ENCODE peak calls at places on chromosomes 16 and 17, in four cellular contexts. N, T, W and E are unnamed samples.

GRCh38 chr16:54538241-54538640 is 251.7 kb upstream of the IRX3 start:
- DNase-seq in W (no peak), T (no peak), N (no peak), E (no peak)

GRCh38 chr17:29212681-29213121 is 32.5 kb upstream of the MYO18A start:
- DNase-seq in T (no peak), N (no peak), W (peak), E (no peak)

GRCh38 chr16:68219708-68220378 is 16.1 kb downstream of the ESRP2 start:
- DNase-seq in N (no peak), T (no peak), W (no peak), E (no peak)

GRCh38 chr17:27959382-27959709 is 66.2 kb upstream of the LYRM9 start:
- DNase-seq in T (no peak), N (no peak), W (no peak), E (no peak)

GRCh38 chr16:87850009-87851006 is 19.0 kb downstream of the SLC7A5 start:
- DNase-seq in W (peak), N (peak), T (peak), E (peak)

GRCh38 chr17:7427549-7427948 is 1.1 kb upstream of the SPEM3 start:
- DNase-seq in T (no peak), W (no peak), N (no peak), E (no peak)

GRCh38 chr16:28931801-28932225 is at the start of gene CD19:
- DNase-seq in W (no peak), T (no peak), N (no peak), E (no peak)

GRCh38 chr17:45338996-45339535 is 22.2 kb upstream of the MAP3K14 start:
- DNase-seq in N (no peak), T (no peak), W (no peak), E (no peak)

GRCh38 chr17:32484041-32484461 is 2.7 kb upstream of the CDK5R1 start:
- DNase-seq in N (no peak), W (no peak), T (no peak), E (no peak)

GRCh38 chr17:71032746-71033273 is 863.5 kb downstream of the KCNJ2 start:
- DNase-seq in W (no peak), N (no peak), T (no peak), E (no peak)

GRCh38 chr17:64180089-64180488 is 50.1 kb upstream of the ERN1 start:
- DNase-seq in W (no peak), T (no peak), N (no peak), E (no peak)

GRCh38 chr16:14303654-14304394 is 232.7 kb downstream of the MRTFB start:
- DNase-seq in W (peak), T (no peak), N (no peak), E (no peak)

GRCh38 chr16:51524555-51525373 is 373.7 kb upstream of the SALL1 start:
- DNase-seq in T (no peak), W (no peak), N (peak), E (peak)

GRCh38 chr17:49552070-49552751 is 23.5 kb upstream of the NXPH3 start:
- DNase-seq in T (no peak), W (peak), N (peak), E (no peak)

GRCh38 chr17:7712111-7712771 is 5.3 kb upstream of the DNAH2 start:
- DNase-seq in N (no peak), W (no peak), T (no peak), E (no peak)

GRCh38 chr16:50737420-50737959 is 4.4 kb upstream of the CYLD start:
- DNase-seq in N (no peak), T (no peak), W (no peak), E (no peak)

GRCh38 chr16:31063843-31064611 is 10.0 kb downstream of the ZNF668 start:
- DNase-seq in T (no peak), N (peak), W (no peak), E (no peak)

GRCh38 chr17:40499551-40500189 is 1.8 kb downstream of the TNS4 start:
- DNase-seq in W (peak), T (peak), N (peak), E (peak)

GRCh38 chr16:80981103-80981502 is 25.6 kb downstream of the CMC2 start:
- DNase-seq in T (no peak), W (no peak), N (no peak), E (no peak)

GRCh38 chr17:66715745-66716156 is 119.2 kb upstream of the CACNG5 start:
- DNase-seq in N (peak), T (no peak), W (peak), E (peak)

GRCh38 chr17:80468222-80468621 is 8.2 kb downstream of the NPTX1 start:
- DNase-seq in T (no peak), W (no peak), N (no peak), E (no peak)

GRCh38 chr17:67837965-67838364 is 12.7 kb downstream of the BPTF start:
- DNase-seq in W (no peak), N (no peak), T (no peak), E (no peak)

GRCh38 chr16:24999088-24999670 is 16.0 kb downstream of the ARHGAP17 start:
- DNase-seq in T (no peak), W (no peak), N (peak), E (no peak)

GRCh38 chr17:60565233-60565632 is 34.8 kb upstream of the PPM1D start:
- DNase-seq in T (no peak), W (no peak), N (no peak), E (no peak)

GRCh38 chr16:70715860-70716357 is 30.1 kb upstream of the MTSS2 start:
- DNase-seq in T (no peak), W (no peak), N (peak), E (peak)

GRCh38 chr16:88192601-88193000 is 190.2 kb upstream of the ZNF469 start:
- DNase-seq in W (no peak), N (no peak), T (no peak), E (no peak)

GRCh38 chr16:55506083-55506482 is 2.8 kb upstream of the LPCAT2 start:
- DNase-seq in N (no peak), T (no peak), W (no peak), E (no peak)

GRCh38 chr16:85863384-85863774 is 35.6 kb upstream of the IRF8 start:
- DNase-seq in N (peak), T (no peak), W (no peak), E (no peak)

DNA sequence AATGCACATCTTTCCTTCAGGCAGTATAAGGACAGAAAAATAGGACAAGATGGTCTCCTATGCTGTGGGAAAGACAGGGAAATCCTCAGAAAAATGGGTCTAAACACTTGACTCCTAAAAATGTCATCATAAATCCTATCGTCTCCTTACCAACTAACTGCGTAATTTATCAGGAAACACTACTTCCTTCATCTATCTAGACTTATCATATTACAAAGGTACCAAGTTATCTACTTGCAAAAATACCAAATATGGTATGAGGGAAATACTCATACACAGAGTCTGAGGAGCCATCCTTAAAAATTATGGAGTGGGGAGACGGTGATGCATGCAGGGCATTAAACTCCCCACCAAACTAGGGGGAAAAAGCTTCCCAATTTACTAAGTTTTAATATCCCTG is 44.1 kb downstream of the GRB2 start:
- DNase-seq in N (no peak), W (no peak), T (no peak), E (no peak)
- H3K4me3 ChIP-seq in N (no peak), W (no peak), T (no peak), E (no peak)

DNA sequence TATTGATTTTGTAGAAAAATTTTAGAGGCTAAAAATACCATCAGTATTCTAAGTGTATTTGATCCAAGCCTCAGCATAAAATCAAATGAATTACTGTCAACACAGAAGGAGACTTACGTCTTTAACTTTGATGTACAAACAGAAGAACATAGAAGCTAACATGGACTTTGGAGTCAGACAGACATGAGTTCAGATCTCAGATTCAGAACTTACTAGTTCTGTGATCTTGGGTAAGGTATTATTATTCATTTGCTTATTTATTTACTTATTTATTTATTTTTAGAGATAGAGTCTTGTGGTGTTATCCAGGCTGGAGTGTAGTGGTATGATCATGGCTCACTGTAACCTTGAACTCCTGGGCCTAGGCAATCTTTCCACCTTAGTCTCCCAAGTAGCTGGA is 4.0 kb upstream of the SLFN12L start:
- DNase-seq in N (no peak), W (no peak), T (no peak), E (no peak)
- H3K4me3 ChIP-seq in N (peak), W (peak), T (peak), E (no peak)

DNA sequence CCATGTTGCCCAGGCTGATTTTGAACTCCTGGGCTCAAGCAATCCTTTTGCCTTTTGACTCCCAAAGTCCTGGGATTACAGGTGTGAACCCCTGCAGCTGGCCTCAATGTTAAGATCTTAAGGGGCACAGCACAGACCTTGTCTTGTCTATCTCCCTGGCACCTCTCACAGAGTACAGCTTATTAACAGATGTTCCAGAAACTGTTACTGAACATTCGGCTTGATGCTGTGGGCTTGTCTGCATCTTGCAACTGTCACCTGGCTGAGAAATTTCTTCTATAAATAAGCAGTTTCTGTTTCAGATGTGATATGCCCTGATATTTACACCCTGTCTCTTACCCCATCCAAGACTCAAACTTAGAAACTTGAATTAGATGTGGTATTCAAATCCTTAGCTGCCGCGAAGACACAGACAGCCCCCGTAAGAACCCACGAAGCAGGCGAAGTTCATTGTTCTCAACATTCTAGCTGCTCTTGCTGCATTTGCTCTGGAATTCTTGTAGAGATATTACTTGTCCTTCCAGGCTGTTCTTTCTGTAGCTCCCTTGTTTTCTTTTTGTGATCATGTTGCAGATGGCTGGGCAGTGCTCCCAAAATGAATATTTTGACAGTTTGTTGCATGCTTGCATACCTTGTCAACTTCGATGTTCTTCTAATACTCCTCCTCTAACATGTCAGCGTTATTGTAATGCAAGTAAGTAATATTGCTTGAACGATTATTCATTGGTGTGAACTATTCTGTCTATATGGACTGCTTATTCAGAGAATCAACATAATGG is at the start of gene TNFRSF17:
- DNase-seq in N (peak), T (no peak), W (no peak), E (no peak)
- H3K4me3 ChIP-seq in N (no peak), T (no peak), W (no peak), E (no peak)

GRCh38 chr16:1073566-1074378 is 1.2 kb downstream of the SSTR5 start:
- DNase-seq in N (no peak), W (no peak), T (no peak), E (no peak)

GRCh38 chr16:1073262-1073558 is 663 bp downstream of the SSTR5 start:
- DNase-seq in N (no peak), W (no peak), T (no peak), E (no peak)

GRCh38 chr16:1071561-1072225 is 854 bp upstream of the SSTR5 start:
- DNase-seq in N (no peak), T (no peak), W (no peak), E (no peak)

GRCh38 chr16:1074379-1074649 is 1.8 kb downstream of the SSTR5 start:
- DNase-seq in N (no peak), W (no peak), T (no peak), E (no peak)

DNA sequence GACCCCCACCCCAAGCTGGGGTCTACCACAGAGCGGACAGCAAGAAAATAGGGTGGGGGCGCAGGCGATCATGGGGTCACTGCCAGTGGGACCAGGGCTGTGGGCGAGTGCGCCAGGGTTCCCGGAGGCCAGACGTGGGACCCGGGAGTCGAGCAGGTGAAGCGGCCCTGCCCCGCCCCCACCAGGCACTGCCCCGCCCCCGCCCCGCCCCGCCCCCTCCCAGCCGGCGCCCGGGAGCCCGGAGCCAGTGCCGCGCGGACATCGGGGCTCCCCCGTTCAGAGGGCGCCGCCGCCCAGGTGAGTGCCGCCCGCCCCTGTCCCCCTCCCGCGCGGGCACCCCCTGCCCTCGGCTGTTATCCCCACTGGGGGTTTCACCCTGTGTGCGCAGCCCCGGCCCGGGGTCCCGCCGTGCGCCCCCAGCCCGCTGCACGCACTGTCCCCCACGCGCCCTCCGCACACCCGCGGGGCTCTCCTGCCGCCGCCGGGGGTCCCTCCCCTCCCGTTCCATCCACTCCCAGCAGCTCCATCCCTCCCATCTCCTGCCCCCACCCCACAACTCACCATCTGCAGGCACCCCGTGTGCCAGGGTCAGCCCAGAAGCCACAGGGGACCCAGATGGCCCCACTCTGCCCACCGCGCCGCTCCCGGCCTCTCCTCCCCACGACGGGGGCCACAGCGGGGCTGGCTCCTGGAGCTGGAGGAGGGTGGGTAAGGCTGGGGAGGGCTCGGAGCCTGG is at the start of gene SSTR5:
- DNase-seq in W (no peak), N (no peak), T (no peak), E (no peak)
- H3K4me3 ChIP-seq in W (no peak), N (no peak), T (peak), E (no peak)

DNA sequence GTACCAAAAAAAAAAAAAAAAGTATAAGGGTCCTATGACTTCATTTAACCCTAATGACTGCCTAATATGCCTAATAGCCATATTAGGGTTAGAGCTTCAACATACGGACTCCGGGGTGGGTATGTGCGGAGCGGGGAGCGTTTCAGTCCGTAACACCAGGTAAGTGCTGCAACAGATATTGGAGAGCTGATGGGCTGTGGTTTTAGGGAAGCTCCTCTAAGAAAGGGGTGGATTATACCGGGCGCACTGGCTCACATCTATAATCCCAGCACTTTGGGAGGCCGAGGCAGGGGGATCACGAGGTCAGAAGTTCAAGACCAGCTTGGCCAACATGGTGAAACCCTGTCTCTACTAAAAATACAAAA is 1.9 kb upstream of the ZC3H7A start:
- DNase-seq in W (no peak), T (no peak), N (no peak), E (no peak)
- H3K4me3 ChIP-seq in W (peak), T (peak), N (no peak), E (peak)